ENCODE peak calls at places on chromosomes 12 and 14, in seven cellular contexts. C, L, U, S, T, N and D are unnamed samples. For H3K4me1, the result is how much of the 10 kb centered on the place peaks cover.

GRCh38 chr12:18130855-18131254 is 40.9 kb upstream of the RERGL start:
- DNase-seq in C (no peak), L (no peak), U (no peak), S (no peak), T (no peak), N (no peak), D (no peak)

GRCh38 chr12:64219135-64219534 is 3.0 kb downstream of the KICS2 start:
- DNase-seq in C (no peak), L (no peak), U (no peak), S (no peak), T (no peak), N (no peak), D (no peak)

GRCh38 chr12:30643366-30643765 is 52.3 kb downstream of the IPO8 start:
- DNase-seq in C (no peak), L (no peak), U (no peak), S (no peak), T (no peak), N (no peak), D (no peak)

GRCh38 chr14:20934148-20934762 is 21.0 kb upstream of the RNASE2 start:
- DNase-seq in C (peak), L (no peak), U (peak), S (no peak), T (peak), N (peak), D (peak)

GRCh38 chr12:6532927-6533652 is 1.2 kb upstream of the GAPDH start:
- DNase-seq in C (peak), L (peak), U (peak), S (no peak), T (no peak), N (peak), D (peak)

GRCh38 chr12:42977451-42978230 is 388.1 kb upstream of the PRICKLE1 start:
- DNase-seq in C (no peak), L (no peak), U (no peak), S (no peak), T (no peak), N (no peak), D (no peak)

GRCh38 chr12:43210437-43211197 is 341.4 kb downstream of the ADAMTS20 start:
- DNase-seq in C (no peak), L (no peak), U (no peak), S (no peak), T (no peak), N (peak), D (no peak)

GRCh38 chr12:106135781-106136180 is 3.0 kb downstream of the NUAK1 start:
- DNase-seq in C (no peak), L (no peak), U (no peak), S (no peak), T (no peak), N (peak), D (no peak)

GRCh38 chr12:5456906-5457305 is 25.0 kb downstream of the NTF3 start:
- DNase-seq in C (no peak), L (no peak), U (no peak), S (no peak), T (no peak), N (peak), D (no peak)

GRCh38 chr12:107515446-107515958 is 170.1 kb upstream of the PWP1 start:
- DNase-seq in C (no peak), L (no peak), U (no peak), S (no peak), T (no peak), N (peak), D (no peak)

GRCh38 chr14:88470542-88471440 is 84.0 kb downstream of the PTPN21 start:
- DNase-seq in C (no peak), L (no peak), U (no peak), S (no peak), T (no peak), N (peak), D (no peak)

GRCh38 chr12:75933136-75933535 is 98.4 kb downstream of the PHLDA1 start:
- DNase-seq in C (no peak), L (no peak), U (no peak), S (no peak), T (no peak), N (peak), D (no peak)

GRCh38 chr12:116381744-116382455 is 104.4 kb upstream of the MED13L start:
- DNase-seq in C (no peak), L (no peak), U (no peak), S (no peak), T (no peak), N (peak), D (no peak)

GRCh38 chr12:132061641-132062430 is 82.3 kb downstream of the DDX51 start:
- DNase-seq in C (no peak), L (no peak), U (peak), S (no peak), T (no peak), N (no peak), D (no peak)

GRCh38 chr12:42094277-42094676 is 50.4 kb downstream of the GXYLT1 start:
- DNase-seq in C (no peak), L (no peak), U (no peak), S (peak), T (peak), N (peak), D (peak)

GRCh38 chr12:104929926-104930325 is 28.2 kb downstream of the SLC41A2 start:
- DNase-seq in C (no peak), L (no peak), U (no peak), S (no peak), T (no peak), N (no peak), D (no peak)

GRCh38 chr12:64080319-64081008 is 141.6 kb downstream of the KICS2 start:
- DNase-seq in C (no peak), L (peak), U (no peak), S (no peak), T (no peak), N (peak), D (no peak)

GRCh38 chr12:48454675-48455074 is 17.7 kb upstream of the ANP32D start:
- DNase-seq in C (no peak), L (no peak), U (no peak), S (peak), T (no peak), N (peak), D (no peak)

GRCh38 chr12:113271466-113271852 is 50.2 kb downstream of the TPCN1 start:
- DNase-seq in C (no peak), L (no peak), U (no peak), S (no peak), T (no peak), N (no peak), D (no peak)

GRCh38 chr12:128486951-128487350 is 220.0 kb downstream of the TMEM132C start:
- DNase-seq in C (no peak), L (no peak), U (no peak), S (no peak), T (no peak), N (no peak), D (no peak)

DNA sequence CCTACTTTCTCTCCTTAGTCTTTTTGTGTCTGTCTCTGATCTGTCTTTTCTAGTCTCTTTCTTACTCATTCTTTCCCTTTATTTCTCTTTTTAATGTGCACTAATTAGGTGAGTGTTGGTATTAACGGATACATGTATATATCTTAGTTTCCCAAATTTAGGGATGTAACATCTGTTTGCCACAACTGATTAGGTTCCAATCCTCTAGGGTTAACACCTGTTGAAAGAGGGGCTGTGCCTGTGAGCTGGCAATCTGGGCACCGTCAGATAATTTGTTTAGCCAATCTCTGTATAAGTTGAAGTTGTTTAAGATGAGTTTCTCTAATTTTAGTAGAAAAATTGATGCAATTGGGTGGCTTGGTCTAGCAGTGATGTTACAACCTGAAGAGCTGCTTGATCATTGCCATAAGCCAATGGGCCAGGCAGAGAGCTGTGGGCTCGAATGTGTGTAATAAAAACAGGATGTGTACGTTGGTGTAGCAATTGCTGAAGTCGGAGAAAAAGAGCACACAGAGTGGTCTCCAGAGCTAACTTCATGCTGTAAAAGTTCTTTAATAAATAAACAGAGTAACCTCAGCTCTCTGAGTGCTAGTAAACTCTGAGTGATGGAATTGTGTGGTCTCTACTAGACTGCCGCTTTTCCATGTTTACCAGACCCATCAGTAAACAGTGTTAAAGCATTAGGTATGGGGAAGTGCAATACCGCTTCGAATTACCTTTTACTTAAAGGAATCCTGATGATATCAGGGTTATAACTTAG is 18.3 kb upstream of the LYZ start:
- DNase-seq in C (no peak), L (no peak), U (no peak), S (peak), T (no peak), N (no peak), D (no peak)
- H3K4me1 ChIP-seq in C (under half), L (under half), U (under half), S (under half), T (under half), N (under half), D (under half)

DNA sequence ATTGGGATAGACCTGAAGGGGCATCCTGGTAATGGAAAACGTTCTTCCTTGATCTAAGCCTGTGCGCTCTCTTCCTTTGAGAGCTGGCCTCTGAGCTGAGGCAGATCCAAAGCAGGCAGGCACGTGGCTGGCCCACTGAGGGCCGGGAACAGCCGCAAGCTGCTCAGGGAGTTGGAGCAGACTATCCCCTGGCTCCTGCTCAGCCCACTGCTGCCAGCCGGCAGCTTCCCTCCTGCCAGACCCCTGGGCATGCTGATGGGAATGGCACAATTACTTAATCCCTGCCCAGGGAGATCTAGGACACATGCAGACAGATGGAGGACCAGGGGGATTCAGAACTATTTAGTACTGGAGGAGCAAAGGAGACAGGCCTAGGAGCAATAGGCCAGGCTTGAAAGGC is 14.4 kb downstream of the NEUROD4 start:
- DNase-seq in C (no peak), L (no peak), U (no peak), S (no peak), T (no peak), N (no peak), D (no peak)
- H3K4me1 ChIP-seq in C (under half), L (under half), U (under half), S (under half), T (under half), N (under half), D (under half)

GRCh38 chr14:55583942-55584468 is 4.0 kb downstream of the KTN1 start:
- DNase-seq in C (peak), L (no peak), U (no peak), S (no peak), T (no peak), N (no peak), D (peak)

GRCh38 chr14:55586411-55586810 is 6.4 kb downstream of the KTN1 start:
- DNase-seq in C (no peak), L (no peak), U (no peak), S (no peak), T (no peak), N (no peak), D (no peak)

GRCh38 chr14:55588259-55588699 is 8.3 kb downstream of the KTN1 start:
- DNase-seq in C (no peak), L (no peak), U (no peak), S (no peak), T (no peak), N (no peak), D (no peak)

GRCh38 chr14:55587847-55588246 is 7.8 kb downstream of the KTN1 start:
- DNase-seq in C (no peak), L (no peak), U (no peak), S (no peak), T (no peak), N (no peak), D (no peak)

DNA sequence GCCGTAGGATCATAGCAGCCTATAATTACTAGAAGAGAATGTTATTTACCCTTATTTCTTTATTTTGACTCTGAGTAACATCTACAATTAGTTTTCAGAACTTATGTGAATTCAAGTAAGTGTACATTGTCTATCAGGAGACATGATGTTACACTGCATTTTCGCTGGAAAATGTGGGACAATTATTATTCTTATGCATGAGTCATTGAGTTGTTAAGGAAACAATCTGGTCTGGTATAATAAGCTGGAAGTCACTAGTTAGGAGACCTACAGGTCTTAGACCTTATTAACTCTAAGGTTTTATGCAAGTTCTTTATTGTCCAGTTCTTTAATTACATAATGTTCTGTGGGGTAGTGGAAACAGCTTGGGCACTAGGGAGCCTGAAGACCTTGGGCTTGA is 5.8 kb downstream of the KTN1 start:
- DNase-seq in C (no peak), L (no peak), U (no peak), S (no peak), T (no peak), N (peak), D (no peak)
- H3K4me1 ChIP-seq in C (half or more), L (under half), U (half or more), S (under half), T (under half), N (half or more), D (under half)

GRCh38 chr12:108842364-108842763 is 15.0 kb downstream of the SSH1 start:
- DNase-seq in C (no peak), L (peak), U (no peak), S (no peak), T (no peak), N (no peak), D (no peak)
- H3K4me1 ChIP-seq in C (under half), L (under half), U (half or more), S (under half), T (under half), N (under half), D (under half)

DNA sequence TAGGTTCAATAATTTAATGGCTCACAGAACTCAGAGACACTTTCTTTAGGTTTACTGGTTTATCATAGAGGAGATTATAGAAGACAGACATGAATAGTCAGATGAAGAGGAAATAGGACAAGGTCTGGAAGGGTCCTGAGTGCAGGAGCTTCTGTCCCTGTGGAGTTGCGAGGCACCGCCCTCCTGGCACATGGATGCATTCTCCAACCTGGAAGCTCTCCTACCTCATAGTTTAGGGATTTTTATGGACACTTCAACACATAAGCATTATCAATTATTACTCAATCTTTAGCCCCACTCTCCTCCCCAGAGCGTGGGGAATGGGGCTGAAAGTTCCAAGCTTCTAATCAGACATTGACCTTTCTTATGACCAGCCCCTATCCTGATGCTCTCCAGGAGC is 12.6 kb upstream of the KRT7 start:
- DNase-seq in C (no peak), L (no peak), U (peak), S (no peak), T (no peak), N (no peak), D (no peak)
- H3K4me1 ChIP-seq in C (under half), L (under half), U (under half), S (under half), T (under half), N (under half), D (under half)

DNA sequence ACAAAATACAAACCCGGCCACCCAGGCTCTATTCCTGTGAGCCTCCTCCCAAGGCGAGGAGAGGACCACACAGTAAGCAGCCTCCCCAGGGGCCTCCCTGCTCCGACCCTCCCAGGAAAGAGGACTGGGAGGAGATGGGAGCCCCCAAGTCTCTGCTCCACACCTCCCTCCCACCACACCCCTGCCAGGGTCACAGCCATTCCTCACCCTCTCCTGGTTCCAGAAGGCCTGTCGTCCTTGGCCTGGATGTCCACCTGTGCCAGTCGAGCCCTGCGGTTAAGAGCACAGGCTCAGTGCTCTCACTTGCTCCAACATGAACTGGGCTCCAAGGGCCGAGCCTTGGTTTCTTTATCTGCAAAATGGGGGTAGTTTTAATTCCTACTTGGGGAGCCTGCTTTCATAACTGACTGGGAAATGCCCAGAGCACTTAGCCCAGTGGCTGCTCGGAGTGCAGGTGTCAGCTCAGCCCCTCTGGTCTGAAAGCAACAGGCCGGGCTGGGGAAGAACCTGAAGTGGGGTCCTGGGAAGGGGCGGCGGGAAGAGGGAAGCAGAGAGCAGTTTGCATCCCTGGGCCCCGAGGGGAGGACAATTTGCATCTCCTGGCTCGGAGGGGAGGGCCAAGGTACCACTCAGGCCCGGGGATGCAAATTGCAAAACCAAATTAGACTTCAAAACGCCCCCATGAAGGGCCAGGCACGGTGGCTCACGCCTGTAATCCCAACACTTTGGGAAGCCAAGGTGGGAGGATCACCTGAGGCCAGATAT is 23.6 kb downstream of the TCHP start:
- DNase-seq in C (no peak), L (no peak), U (peak), S (no peak), T (no peak), N (no peak), D (no peak)
- H3K4me1 ChIP-seq in C (under half), L (under half), U (under half), S (under half), T (under half), N (under half), D (under half)

GRCh38 chr12:123143753-123144461 is 7.0 kb downstream of the PITPNM2 start:
- DNase-seq in C (no peak), L (no peak), U (no peak), S (no peak), T (no peak), N (no peak), D (no peak)
- H3K4me1 ChIP-seq in C (under half), L (under half), U (half or more), S (under half), T (under half), N (under half), D (under half)

GRCh38 chr14:68471029-68471963 is 321.6 kb downstream of the ZFP36L1 start:
- DNase-seq in C (no peak), L (no peak), U (no peak), S (no peak), T (no peak), N (no peak), D (no peak)
- H3K4me1 ChIP-seq in C (under half), L (under half), U (under half), S (under half), T (under half), N (under half), D (under half)

DNA sequence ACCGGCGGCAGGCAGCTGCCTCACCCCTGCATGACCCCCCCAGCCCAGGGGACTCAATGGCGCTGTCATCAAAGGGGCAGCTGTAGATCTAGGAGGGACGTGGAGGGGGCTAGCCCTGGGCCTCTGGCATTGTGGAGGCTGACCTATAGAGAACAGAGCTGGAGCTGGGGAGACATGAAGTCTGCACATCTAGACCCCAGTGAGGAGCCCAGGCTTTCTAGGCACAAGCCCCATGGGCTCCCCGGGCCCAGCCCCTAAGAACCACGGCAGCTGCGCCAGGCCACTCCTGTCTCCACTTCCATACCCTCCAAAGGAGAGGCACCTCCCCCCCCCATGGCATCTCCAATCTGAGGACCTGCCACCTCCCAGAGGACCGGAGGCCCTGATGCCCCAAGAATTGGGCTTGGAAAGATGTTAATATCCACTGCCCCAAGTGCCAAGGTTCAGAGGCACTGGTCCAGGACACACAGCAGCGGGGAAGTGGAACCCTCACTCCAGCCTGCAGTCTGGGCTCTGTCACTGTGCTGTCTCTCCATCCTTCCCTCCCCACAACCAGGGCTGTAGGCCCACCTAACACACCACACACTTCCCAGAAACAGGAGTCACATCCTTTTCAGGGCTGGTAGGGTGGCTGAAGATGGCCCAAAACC is 4.5 kb downstream of the ANKRD9 start:
- DNase-seq in C (no peak), L (no peak), U (no peak), S (no peak), T (no peak), N (no peak), D (no peak)
- H3K4me1 ChIP-seq in C (under half), L (under half), U (under half), S (under half), T (under half), N (under half), D (under half)